ENCODE peak calls at places on chromosome 14, in ten cellular contexts. E, N, M, Q, I, Z, K, S, H and L are unnamed samples.
A peak's percentile ranks its signal among the peaks of the same experiment; 100 is the strongest.

GRCh38 chr14:89673499-89674225 is 256.6 kb upstream of the FOXN3 start:
- DNase-seq in H (no peak), N (no peak), E (peak; percentile 58), Z (no peak), Q (no peak), M (no peak), S (no peak), K (no peak), I (no peak), L (no peak)

GRCh38 chr14:74954232-74954946 is 1.0 kb downstream of the PGF start:
- DNase-seq in Z (no peak), K (no peak), E (no peak), S (no peak), I (no peak), N (no peak), M (no peak), H (no peak), Q (no peak), L (no peak)

GRCh38 chr14:74546416-74546815 is 52.9 kb downstream of the ISCA2 start:
- DNase-seq in N (no peak), K (no peak), E (no peak), S (no peak), H (no peak), M (no peak), Q (no peak), Z (no peak), I (no peak), L (no peak)

GRCh38 chr14:22303589-22304195 is 285.3 kb downstream of the DAD1 start:
- DNase-seq in M (no peak), N (no peak), H (no peak), I (no peak), Z (no peak), K (no peak), Q (peak; percentile 61), E (no peak), S (no peak), L (no peak)

GRCh38 chr14:64966976-64967375 is 5.2 kb downstream of the RAB15 start:
- DNase-seq in S (no peak), I (no peak), N (no peak), M (peak; percentile 69), E (peak; percentile 32), Q (no peak), H (no peak), K (no peak), Z (no peak), L (peak; percentile 87)

GRCh38 chr14:76259029-76259735 is 107.5 kb downstream of the GPATCH2L start:
- DNase-seq in N (no peak), H (no peak), I (no peak), Z (no peak), K (no peak), S (no peak), E (no peak), M (no peak), Q (no peak), L (no peak)

GRCh38 chr14:51449666-51450061 is 202.0 kb upstream of the FRMD6 start:
- DNase-seq in I (no peak), E (no peak), Q (no peak), Z (no peak), S (no peak), N (no peak), K (no peak), M (no peak), H (no peak), L (no peak)

GRCh38 chr14:41418851-41419250 is 187.8 kb upstream of the LRFN5 start:
- DNase-seq in M (no peak), Z (no peak), N (no peak), Q (peak; percentile 32), S (no peak), K (no peak), H (no peak), E (no peak), I (no peak), L (no peak)

GRCh38 chr14:29442720-29443119 is 484.9 kb downstream of the PRKD1 start:
- DNase-seq in N (no peak), Q (no peak), M (no peak), S (no peak), E (no peak), H (no peak), K (no peak), Z (no peak), I (no peak), L (no peak)

GRCh38 chr14:24179294-24179960 is 7.5 kb downstream of the REC8 start:
- DNase-seq in Q (no peak), S (no peak), H (peak; percentile 49), M (no peak), N (no peak), I (no peak), E (no peak), K (no peak), Z (no peak), L (no peak)

DNA sequence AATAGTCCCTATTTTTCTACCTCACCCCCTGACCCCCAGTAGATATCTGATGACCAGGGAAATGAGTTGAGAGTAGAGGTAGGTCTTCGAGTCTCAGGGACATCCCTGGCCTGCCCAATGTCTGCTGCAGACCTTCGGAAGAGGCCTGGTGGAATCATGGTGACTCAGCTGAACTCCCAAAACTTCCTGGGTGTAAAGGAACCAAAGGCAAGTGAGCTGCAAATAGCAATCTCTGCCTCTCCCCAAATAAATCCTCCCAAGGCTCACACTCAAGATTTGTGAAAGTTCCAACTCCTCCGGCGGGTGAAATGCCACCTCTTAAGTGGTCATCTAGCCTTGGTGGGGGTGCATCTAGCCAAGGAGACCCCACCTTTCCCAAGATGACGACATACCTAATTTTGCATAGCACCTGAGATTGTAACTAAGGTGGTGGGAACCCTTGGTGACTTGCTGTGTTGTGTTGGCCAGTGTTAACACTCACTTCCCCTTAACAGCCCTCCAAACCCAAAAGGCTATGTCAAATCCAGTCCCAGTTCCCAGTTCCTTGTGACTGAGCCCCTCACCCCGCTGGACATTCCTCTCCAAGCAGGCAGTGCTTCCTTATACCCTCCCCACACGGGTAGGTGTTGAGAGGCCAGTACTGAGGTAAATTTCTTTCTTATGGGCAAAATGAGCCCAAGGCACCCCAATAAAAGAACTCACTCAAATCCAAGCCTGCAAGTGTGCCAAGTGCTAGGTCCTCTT is 6.2 kb downstream of the ZFP36L1 start:
- DNase-seq in I (no peak), E (no peak), K (no peak), Q (peak; percentile 62), M (peak; percentile 26), N (peak; percentile 81), S (no peak), H (peak; percentile 62), Z (peak; percentile 60), L (no peak)
- TF ChIP-seq POLR2AphosphoS5 in I (no peak), E (peak; percentile 50), K (peak; percentile 94), Q (peak; percentile 83), M (no peak), N (peak; percentile 64), S (no peak), H (no peak), Z (peak; percentile 80), L (no peak)

DNA sequence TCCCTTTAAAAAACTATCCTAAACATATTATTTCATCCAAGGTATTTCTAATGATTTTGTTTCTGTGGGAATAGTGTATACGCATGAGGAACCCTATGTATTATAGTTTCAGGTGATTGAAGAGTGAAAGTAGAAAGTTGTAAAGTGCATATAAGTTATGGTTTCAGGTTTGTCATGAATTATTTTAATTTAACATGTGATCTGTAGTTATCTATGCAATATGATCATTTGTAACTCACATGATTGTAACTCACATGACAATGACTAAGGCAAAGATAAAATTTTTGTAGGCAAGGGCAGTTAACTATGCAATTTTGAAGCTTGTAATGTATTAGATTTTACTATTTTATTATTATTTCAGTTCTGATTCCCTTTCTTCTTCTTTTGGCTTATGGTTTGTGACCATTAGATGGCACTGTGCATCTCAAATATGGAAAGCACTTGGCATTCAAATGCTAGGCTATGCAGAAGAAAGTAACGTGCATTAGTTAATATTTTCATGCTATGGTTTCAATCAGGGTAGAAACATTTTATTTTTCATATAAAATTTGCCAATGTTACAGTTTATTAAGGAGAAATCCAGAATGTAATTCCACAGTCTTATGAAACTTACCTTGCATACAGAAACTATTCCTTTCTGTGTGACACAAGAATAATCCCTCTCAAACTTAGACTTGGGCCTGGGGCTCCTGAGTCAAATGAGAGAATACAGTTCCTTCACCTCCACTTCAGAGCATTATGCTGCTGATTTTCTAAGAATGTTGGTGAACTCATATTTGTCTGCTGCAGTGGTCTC is 15.8 kb upstream of the TMEM30B start:
- DNase-seq in N (no peak), I (peak; percentile 27), K (peak; percentile 23), E (no peak), Z (no peak), Q (peak; percentile 49), S (no peak), H (no peak), M (no peak), L (no peak)
- TF ChIP-seq CTCF in N (no peak), I (peak; percentile 68), K (peak; percentile 66), E (peak; percentile 30), Z (peak; percentile 49), Q (peak; percentile 72), S (peak; percentile 47), H (no peak), M (peak; percentile 36), L (peak; percentile 60)

GRCh38 chr14:99755629-99756603 is 37.3 kb upstream of the EML1 start:
- DNase-seq in Q (no peak), I (no peak), K (no peak), Z (no peak), E (peak; percentile 73), M (peak; percentile 77), N (peak; percentile 95), S (no peak), H (no peak), L (peak; percentile 39)
- TF ChIP-seq POLR2AphosphoS5 in Q (no peak), I (peak; percentile 44), K (no peak), Z (no peak), E (peak; percentile 51), M (no peak), N (no peak), S (no peak), H (no peak), L (no peak)

DNA sequence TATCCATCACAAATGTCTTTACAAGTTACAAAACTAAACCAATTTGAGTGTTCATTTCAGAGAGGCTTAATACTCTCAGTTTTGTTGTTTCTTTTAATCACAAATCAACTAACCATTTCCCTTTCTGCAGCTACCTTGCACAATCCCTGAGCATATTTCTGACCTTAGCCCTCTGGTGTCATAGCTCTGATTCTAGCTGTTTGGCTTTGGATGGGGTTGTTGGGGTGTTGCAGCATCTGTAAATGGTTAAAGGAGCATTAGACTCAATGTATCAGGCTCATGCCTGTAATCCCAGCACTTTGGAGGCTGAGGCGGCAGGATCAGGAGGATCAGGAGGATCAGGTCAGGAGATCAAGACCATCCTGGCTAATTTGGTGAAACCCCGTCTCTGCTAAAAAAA is 461.4 kb downstream of the NRXN3 start:
- DNase-seq in K (no peak), M (no peak), S (no peak), I (no peak), Q (no peak), E (no peak), N (no peak), H (no peak), Z (no peak), L (no peak)
- TF ChIP-seq CTCF in K (no peak), M (no peak), S (no peak), I (no peak), Q (no peak), E (no peak), N (no peak), H (no peak), Z (no peak), L (no peak)